ENCODE peak calls at places on chromosomes 5 and 9, in five cellular contexts. C is A549, G is GM12878, I is endothelial cell of umbilical vein, S is K562. P is an unnamed sample.

GRCh38 chr5:79025054-79025465 is 40.0 kb upstream of the ARSB start:
- DNase-seq in C (peak), G (no peak), I (peak), S (peak), P (peak)

GRCh38 chr9:126275386-126276001 is 51.1 kb upstream of the MVB12B start:
- DNase-seq in C (no peak), G (no peak), I (peak), S (no peak), P (no peak)

GRCh38 chr5:138595396-138595795 is 20.2 kb upstream of the HSPA9 start:
- DNase-seq in C (no peak), G (no peak), I (no peak), S (no peak), P (no peak)

GRCh38 chr5:123876265-123876790 is 364.4 kb downstream of the CSNK1G3 start:
- DNase-seq in C (no peak), G (no peak), I (no peak), S (no peak), P (no peak)

GRCh38 chr5:114361724-114362196 is at the start of gene KCNN2:
- DNase-seq in C (peak), G (peak), I (peak), S (no peak), P (no peak)

GRCh38 chr5:177426566-177427210 is at the start of gene GRK6:
- DNase-seq in C (peak), G (no peak), I (no peak), S (peak), P (peak)

GRCh38 chr5:10756539-10756938 is 4.5 kb downstream of the DAP start:
- DNase-seq in C (no peak), G (peak), I (no peak), S (no peak), P (no peak)

GRCh38 chr9:69120380-69121154 is 53.5 kb upstream of the TJP2 start:
- DNase-seq in C (peak), G (no peak), I (peak), S (no peak), P (no peak)

GRCh38 chr5:149381986-149382338 is 2.9 kb upstream of the IL17B start:
- DNase-seq in C (peak), G (no peak), I (peak), S (peak), P (peak)

GRCh38 chr9:94005272-94005901 is 50.2 kb upstream of the BARX1 start:
- DNase-seq in C (no peak), G (no peak), I (no peak), S (no peak), P (no peak)

GRCh38 chr5:2011481-2012411 is 129.0 kb upstream of the IRX4 start:
- DNase-seq in C (no peak), G (no peak), I (no peak), S (no peak), P (no peak)

GRCh38 chr9:135718616-135719015 is 16.6 kb downstream of the KCNT1 start:
- DNase-seq in C (peak), G (no peak), I (peak), S (no peak), P (peak)

GRCh38 chr5:943874-944620 is 51.4 kb downstream of the TRIP13 start:
- DNase-seq in C (no peak), G (no peak), I (no peak), S (no peak), P (no peak)

GRCh38 chr5:66877843-66878242 is 281.6 kb downstream of the MAST4 start:
- DNase-seq in C (peak), G (no peak), I (peak), S (no peak), P (no peak)

GRCh38 chr9:86714976-86715375 is 232.3 kb downstream of the GAS1 start:
- DNase-seq in C (no peak), G (no peak), I (no peak), S (no peak), P (no peak)

DNA sequence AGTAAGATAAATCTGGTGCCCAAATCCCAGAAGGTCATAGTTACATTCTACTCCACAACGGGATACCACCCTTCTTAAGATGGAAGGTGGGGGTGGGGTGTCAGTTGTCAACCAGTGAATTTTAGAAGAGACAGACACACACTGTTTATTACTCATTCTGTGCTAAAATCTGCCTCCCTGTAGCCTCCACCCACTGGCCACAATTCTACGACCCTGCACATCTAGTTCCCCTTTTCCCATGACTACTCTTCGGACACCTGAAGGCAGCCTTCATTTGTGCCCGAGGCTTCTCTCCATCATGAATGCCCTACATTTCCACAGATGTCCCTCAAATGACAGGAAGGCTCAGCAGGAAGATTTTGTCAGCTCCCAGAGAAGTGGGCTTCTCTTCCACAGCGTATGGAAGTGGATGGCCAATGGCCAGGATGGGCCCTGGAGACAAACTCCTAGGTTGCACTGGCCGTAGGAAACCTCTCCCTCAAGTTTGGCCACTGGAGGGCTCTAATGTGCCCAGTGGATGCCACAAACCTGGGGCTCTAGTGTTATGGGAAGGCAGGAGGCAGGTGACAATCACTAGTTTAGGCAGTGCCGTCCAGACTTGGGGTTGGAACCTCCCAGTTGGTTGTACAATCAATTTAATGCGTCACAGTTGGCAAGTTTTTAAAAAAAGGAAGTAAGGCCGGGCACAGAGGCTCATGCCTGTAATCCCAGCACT is 46.6 kb downstream of the PTPN3 start:
- DNase-seq in C (no peak), G (no peak), I (no peak), S (no peak), P (peak)
- TF ChIP-seq CTCF in C (no peak), G (peak), I (no peak), S (no peak), P (peak)

DNA sequence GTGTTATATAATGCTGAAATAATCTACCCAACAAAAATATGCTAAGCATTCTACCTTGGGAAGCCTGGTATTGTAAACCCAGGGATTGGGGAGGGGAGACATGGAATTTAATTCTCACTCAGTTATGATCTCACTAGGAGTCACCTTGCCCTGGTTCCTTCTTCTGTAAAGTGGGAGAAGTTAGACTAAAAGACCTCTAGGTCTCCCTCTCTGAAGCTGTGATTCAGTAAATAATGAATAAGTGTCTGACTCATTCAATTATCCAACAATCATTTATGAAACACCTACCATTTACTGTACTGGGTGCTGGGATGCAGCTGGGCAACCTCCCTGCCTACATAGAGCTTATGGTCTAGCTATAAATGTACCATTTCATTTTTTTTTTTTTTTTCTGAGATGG is 20.2 kb upstream of the SPARC start:
- DNase-seq in C (no peak), G (no peak), I (no peak), S (no peak), P (no peak)
- TF ChIP-seq MYC in C (no peak), G (no peak), I (no peak), S (no peak), P (no peak)

DNA sequence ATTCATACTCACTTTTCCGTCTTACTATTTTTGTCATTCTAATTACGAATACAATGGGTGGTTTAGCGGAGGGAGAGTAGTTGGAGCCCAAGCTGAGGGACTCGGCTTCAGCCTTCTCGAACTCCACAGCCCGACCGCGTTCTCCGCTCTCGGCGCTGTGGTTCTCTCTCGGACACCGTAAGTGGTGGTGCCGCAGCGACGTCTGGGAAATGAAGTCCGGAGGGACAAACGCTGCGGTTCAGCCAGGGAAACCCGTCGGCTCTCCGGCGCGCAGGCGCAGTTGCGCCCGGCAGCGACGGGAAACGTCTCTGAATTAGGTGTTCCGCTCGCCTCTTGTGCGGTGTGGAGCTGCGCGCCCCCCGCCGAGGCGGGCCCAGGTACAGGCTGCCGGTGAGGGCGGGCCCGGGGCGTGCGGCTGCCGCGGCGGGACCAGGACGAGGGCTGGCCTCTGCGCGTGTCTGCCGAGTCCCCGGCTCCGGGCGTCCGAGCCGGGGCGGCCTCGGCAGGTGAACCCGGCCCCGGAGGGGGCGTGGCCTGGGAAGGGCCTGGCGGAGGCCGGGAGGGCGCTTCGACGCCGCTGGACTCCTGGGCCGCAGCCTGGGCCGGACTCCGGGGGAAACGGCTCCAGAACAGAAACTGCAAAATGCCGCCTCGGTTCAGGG is at the start of gene ZNF879:
- DNase-seq in C (peak), G (no peak), I (peak), S (peak), P (peak)
- TF ChIP-seq POLR2A in C (peak), G (no peak), I (no peak), S (no peak), P (no peak)

DNA sequence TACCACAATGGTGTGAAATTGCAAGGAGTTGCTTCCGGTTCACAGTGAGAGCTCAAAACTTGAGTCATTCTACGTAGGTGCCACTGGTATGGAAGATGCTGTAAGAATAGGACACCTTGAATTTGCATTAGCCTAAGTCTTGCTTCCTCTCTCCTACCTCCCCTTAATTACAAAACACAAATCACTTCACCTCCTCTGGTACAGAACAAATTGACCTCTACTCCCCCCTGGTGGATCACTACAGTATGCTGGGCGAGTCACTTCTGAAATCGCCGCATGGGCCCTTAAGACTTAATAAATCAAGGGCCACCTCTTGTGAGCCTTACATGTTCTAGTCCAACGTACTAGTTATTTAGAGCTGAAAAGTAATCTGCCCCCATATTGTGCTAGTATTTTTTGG is 145.3 kb upstream of the SMARCA2 start:
- DNase-seq in C (peak), G (no peak), I (no peak), S (peak), P (peak)
- TF ChIP-seq CTCF in C (peak), G (peak), I (no peak), S (peak), P (peak)

P was measured in NB4.